ENCODE peak calls at places on chromosome 12, in seven cellular contexts. M, E, A, U, G, Y and X are unnamed samples.

GRCh38 chr12:27615331-27615891 is 80.8 kb upstream of the REP15 start:
- DNase-seq in M (no peak), E (peak), A (no peak), U (no peak), G (no peak), Y (no peak), X (no peak)

GRCh38 chr12:180445-180844 is 33.5 kb downstream of the SLC6A12 start:
- DNase-seq in M (no peak), E (peak), A (peak), U (peak), G (no peak), Y (peak), X (no peak)

GRCh38 chr12:122835693-122836026 is 403 bp downstream of the HIP1R start:
- DNase-seq in M (no peak), E (peak), A (no peak), U (no peak), G (peak), Y (peak), X (no peak)

GRCh38 chr12:123905319-123905925 is 67.2 kb downstream of the CCDC92 start:
- DNase-seq in M (peak), E (peak), A (peak), U (peak), G (peak), Y (peak), X (peak)

GRCh38 chr12:110741371-110741770 is 1.3 kb downstream of the PPP1CC start:
- DNase-seq in M (no peak), E (peak), A (no peak), U (no peak), G (peak), Y (no peak), X (no peak)

GRCh38 chr12:42490261-42490842 is 99.2 kb downstream of the PRICKLE1 start:
- DNase-seq in M (no peak), E (no peak), A (no peak), U (no peak), G (no peak), Y (no peak), X (no peak)

GRCh38 chr12:18373176-18373575 is 111.9 kb downstream of the PIK3C2G start:
- DNase-seq in M (no peak), E (no peak), A (no peak), U (no peak), G (no peak), Y (no peak), X (no peak)

GRCh38 chr12:61018571-61018970 is 1241.6 kb upstream of the USP15 start:
- DNase-seq in M (no peak), E (no peak), A (no peak), U (no peak), G (no peak), Y (peak), X (no peak)

GRCh38 chr12:32501835-32502333 is 102.5 kb downstream of the FGD4 start:
- DNase-seq in M (no peak), E (no peak), A (peak), U (peak), G (no peak), Y (no peak), X (no peak)

GRCh38 chr12:104133861-104134260 is 4.1 kb downstream of the NFYB start:
- DNase-seq in M (no peak), E (no peak), A (no peak), U (no peak), G (no peak), Y (no peak), X (no peak)

GRCh38 chr12:105855691-105856405 is 282.9 kb downstream of the NUAK1 start:
- DNase-seq in M (no peak), E (peak), A (no peak), U (no peak), G (no peak), Y (no peak), X (no peak)

GRCh38 chr12:6605425-6606330 is 1.5 kb downstream of the CHD4 start:
- DNase-seq in M (no peak), E (no peak), A (no peak), U (no peak), G (peak), Y (no peak), X (no peak)

GRCh38 chr12:19553177-19553576 is 113.9 kb downstream of the AEBP2 start:
- DNase-seq in M (no peak), E (no peak), A (no peak), U (no peak), G (no peak), Y (no peak), X (no peak)

GRCh38 chr12:570237-570925 is 92.9 kb downstream of the NINJ2 start:
- DNase-seq in M (no peak), E (peak), A (no peak), U (peak), G (no peak), Y (no peak), X (no peak)

GRCh38 chr12:113547157-113547556 is 75.5 kb upstream of the LHX5 start:
- DNase-seq in M (no peak), E (no peak), A (no peak), U (no peak), G (no peak), Y (no peak), X (no peak)

GRCh38 chr12:6946033-6946919 is 2.5 kb downstream of the C12orf57 start:
- DNase-seq in M (no peak), E (peak), A (no peak), U (no peak), G (peak), Y (peak), X (no peak)

GRCh38 chr12:129570796-129571400 is 332.9 kb downstream of the TMEM132D start:
- DNase-seq in M (no peak), E (no peak), A (no peak), U (no peak), G (no peak), Y (no peak), X (no peak)

GRCh38 chr12:91523831-91524230 is 341.2 kb upstream of the DCN start:
- DNase-seq in M (no peak), E (no peak), A (no peak), U (no peak), G (no peak), Y (no peak), X (no peak)